ENCODE peak calls at places on chromosomes 12 and 14, in seven cellular contexts. C is GM23248, L is GM23338, H is PC-3, A is neural progenitor cell, M is MM.1S, X is HCT116. O is an unnamed sample.

GRCh38 chr14:89093083-89093482 is 268.6 kb downstream of the TTC8 start:
- DNase-seq in C (peak), L (no peak), H (peak), A (no peak), M (no peak), X (no peak), O (no peak)

GRCh38 chr12:80038062-80038560 is 61.2 kb upstream of the OTOGL start:
- DNase-seq in C (peak), L (no peak), H (no peak), A (no peak), M (no peak), X (no peak), O (no peak)

GRCh38 chr12:125208942-125209341 is 143.7 kb downstream of the AACS start:
- DNase-seq in C (no peak), L (peak), H (no peak), A (peak), M (no peak), X (no peak), O (no peak)

GRCh38 chr12:101743242-101743641 is 4.0 kb upstream of the SYCP3 start:
- DNase-seq in C (no peak), L (no peak), H (no peak), A (no peak), M (no peak), X (no peak), O (no peak)

GRCh38 chr14:42224053-42224888 is 617.6 kb downstream of the LRFN5 start:
- DNase-seq in C (peak), L (peak), H (peak), A (peak), M (no peak), X (peak), O (peak)

GRCh38 chr12:86774841-86775386 is 518.7 kb upstream of the MGAT4C start:
- DNase-seq in C (peak), L (no peak), H (peak), A (no peak), M (no peak), X (no peak), O (no peak)

GRCh38 chr12:39442895-39443703 is at the start of gene KIF21A:
- DNase-seq in C (peak), L (peak), H (peak), A (peak), M (peak), X (peak), O (peak)

GRCh38 chr14:97336179-97336578 is 539.0 kb downstream of the VRK1 start:
- DNase-seq in C (no peak), L (no peak), H (no peak), A (no peak), M (no peak), X (no peak), O (no peak)

GRCh38 chr12:113425960-113426453 is 3.8 kb downstream of the SDSL start:
- DNase-seq in C (no peak), L (peak), H (no peak), A (peak), M (no peak), X (no peak), O (no peak)

GRCh38 chr14:73829526-73830431 is 21.9 kb upstream of the PTGR2 start:
- DNase-seq in C (peak), L (no peak), H (peak), A (no peak), M (no peak), X (no peak), O (peak)

GRCh38 chr14:57060276-57060956 is 208.3 kb downstream of the EXOC5 start:
- DNase-seq in C (peak), L (no peak), H (peak), A (peak), M (peak), X (no peak), O (peak)

GRCh38 chr12:122874081-122874480 is 21.8 kb downstream of the VPS37B start:
- DNase-seq in C (no peak), L (peak), H (no peak), A (peak), M (no peak), X (no peak), O (no peak)

GRCh38 chr12:61566183-61566582 is 694.0 kb upstream of the USP15 start:
- DNase-seq in C (no peak), L (peak), H (no peak), A (no peak), M (no peak), X (no peak), O (no peak)

GRCh38 chr12:61563640-61564039 is 696.6 kb upstream of the USP15 start:
- DNase-seq in C (no peak), L (no peak), H (no peak), A (no peak), M (no peak), X (no peak), O (no peak)
- TF ChIP-seq EZH2 in C (no peak), L (no peak), H (no peak), A (no peak), M (no peak), X (no peak), O (no peak)

GRCh38 chr12:117664169-117664568 is 302.7 kb upstream of the NOS1 start:
- DNase-seq in C (no peak), L (no peak), H (no peak), A (no peak), M (no peak), X (no peak), O (no peak)

GRCh38 chr12:117662220-117662619 is 300.8 kb upstream of the NOS1 start:
- DNase-seq in C (no peak), L (no peak), H (no peak), A (no peak), M (no peak), X (no peak), O (no peak)

GRCh38 chr12:117658226-117658625 is 296.8 kb upstream of the NOS1 start:
- DNase-seq in C (no peak), L (no peak), H (no peak), A (no peak), M (no peak), X (no peak), O (no peak)

GRCh38 chr12:117660896-117661295 is 299.5 kb upstream of the NOS1 start:
- DNase-seq in C (no peak), L (no peak), H (no peak), A (no peak), M (no peak), X (no peak), O (no peak)

DNA sequence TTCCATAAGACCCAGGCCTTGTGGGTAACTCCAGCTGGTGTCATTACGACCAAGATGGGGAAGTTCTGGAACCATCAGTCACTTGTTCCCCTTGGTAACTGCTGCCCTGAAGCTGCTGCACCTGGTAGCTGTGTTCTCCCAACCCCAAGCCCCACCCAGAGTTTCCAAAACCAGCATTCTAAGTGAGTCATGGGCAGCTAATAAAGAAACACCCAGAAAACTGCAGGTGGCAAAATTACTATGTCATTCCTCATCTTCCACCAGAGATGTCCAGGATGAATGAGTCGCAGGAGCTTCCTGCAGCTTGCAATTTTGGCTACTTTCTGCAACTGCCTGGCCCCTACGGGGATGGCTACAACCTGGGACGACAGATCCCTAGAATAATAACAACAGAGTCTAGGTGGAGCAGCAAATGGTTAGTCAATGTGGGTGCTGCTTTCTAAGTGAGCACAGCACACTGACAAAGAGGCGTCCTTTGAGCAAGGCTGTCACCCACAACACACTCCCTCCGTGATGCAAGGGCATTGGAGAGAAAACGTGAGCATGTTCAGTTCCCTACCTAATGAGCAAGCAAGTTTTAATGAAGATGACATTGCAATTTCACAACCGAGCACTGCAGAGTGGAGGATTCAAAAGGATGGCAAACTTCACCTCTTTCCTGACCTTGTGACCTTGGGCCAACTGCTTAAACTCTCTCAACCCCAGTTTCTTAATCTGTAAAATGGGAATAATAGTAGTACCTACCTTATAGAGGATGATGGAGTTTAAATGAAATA is 301.4 kb upstream of the NOS1 start:
- DNase-seq in C (peak), L (no peak), H (peak), A (no peak), M (no peak), X (peak), O (no peak)
- TF ChIP-seq EZH2phosphoT487 in C (no peak), L (no peak), H (no peak), A (no peak), M (no peak), X (no peak), O (no peak)

DNA sequence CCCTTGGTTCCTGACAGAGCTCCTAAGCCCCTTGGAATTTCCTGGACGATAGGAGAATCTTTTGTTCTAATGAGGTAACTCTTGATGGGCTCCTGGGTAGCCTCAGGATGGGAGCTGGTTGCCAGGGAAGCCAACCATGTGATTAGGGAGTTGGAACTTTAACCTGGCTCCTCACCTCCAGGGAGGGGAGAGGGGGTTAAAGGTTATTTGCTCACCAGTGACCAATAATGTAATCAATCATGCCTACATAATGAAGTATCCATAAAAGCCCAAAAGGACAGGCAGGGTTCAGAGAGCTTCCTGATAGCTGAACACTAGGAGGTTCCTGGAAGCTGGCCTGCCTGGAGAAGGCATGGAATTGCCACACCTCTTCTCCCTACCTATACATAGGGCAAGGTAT is 6.2 kb upstream of the CNOT2 start:
- DNase-seq in C (no peak), L (peak), H (no peak), A (peak), M (no peak), X (no peak), O (no peak)
- TF ChIP-seq EZH2 in C (no peak), L (no peak), H (no peak), A (no peak), M (no peak), X (no peak), O (no peak)

GRCh38 chr12:117026921-117027250 is 72.3 kb downstream of the TESC start:
- DNase-seq in C (no peak), L (no peak), H (no peak), A (no peak), M (no peak), X (no peak), O (no peak)
- TF ChIP-seq EZH2phosphoT487 in C (no peak), L (no peak), H (no peak), A (no peak), M (no peak), X (no peak), O (no peak)

GRCh38 chr14:30553311-30553989 is 5.5 kb upstream of the G2E3 start:
- DNase-seq in C (peak), L (no peak), H (peak), A (no peak), M (no peak), X (peak), O (no peak)

GRCh38 chr14:30547388-30548048 is 11.4 kb upstream of the G2E3 start:
- DNase-seq in C (no peak), L (no peak), H (no peak), A (no peak), M (no peak), X (no peak), O (no peak)

GRCh38 chr14:30550335-30550734 is 8.6 kb upstream of the G2E3 start:
- DNase-seq in C (peak), L (no peak), H (peak), A (no peak), M (no peak), X (no peak), O (no peak)

DNA sequence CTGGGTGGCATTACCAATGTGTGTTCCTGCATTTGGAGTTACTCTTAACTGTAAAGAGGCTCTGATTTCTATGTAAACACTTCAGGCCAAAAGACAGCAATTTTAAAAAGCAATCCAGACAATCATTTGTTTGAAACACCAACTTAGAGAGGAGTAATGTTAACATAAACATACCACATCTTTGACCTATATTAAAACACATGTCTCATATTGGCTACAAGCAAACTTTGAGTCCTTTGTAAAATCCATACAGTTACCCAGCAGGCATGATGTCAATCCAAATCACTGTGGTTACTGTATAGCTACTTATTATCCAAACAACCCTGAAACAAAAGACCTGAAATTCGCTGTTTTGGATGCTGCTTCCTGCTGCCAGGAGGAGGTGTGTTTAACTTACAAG is 7.5 kb upstream of the G2E3 start:
- DNase-seq in C (no peak), L (no peak), H (peak), A (no peak), M (no peak), X (no peak), O (no peak)
- TF ChIP-seq EZH2 in C (no peak), L (no peak), H (no peak), A (no peak), M (no peak), X (no peak), O (no peak)

DNA sequence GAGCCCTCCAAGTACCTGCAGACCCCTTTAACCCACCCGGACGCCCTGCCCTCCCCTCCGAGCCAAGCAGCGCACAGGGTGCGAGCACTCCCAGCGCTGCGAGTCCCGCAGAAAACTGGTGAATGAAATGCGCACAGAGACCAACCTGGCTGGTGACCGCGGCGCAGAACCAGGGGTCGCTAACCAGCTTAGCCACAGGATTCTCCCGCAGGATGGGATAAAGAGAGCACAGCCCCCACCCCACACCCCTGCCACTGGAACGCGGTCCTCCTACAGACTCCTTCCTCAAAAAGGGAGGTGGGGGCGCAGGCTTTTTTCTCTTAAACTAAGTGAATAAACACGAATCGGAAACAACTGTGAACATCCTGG is 1.0 kb downstream of the ATP2B1 start:
- DNase-seq in C (peak), L (peak), H (no peak), A (peak), M (peak), X (no peak), O (peak)
- TF ChIP-seq EZH2phosphoT487 in C (no peak), L (no peak), H (no peak), A (no peak), M (no peak), X (no peak), O (no peak)

GRCh38 chr12:130163461-130164215 is 1.4 kb downstream of the FZD10 start:
- DNase-seq in C (no peak), L (no peak), H (no peak), A (peak), M (no peak), X (no peak), O (no peak)
- TF ChIP-seq EZH2 in C (no peak), L (no peak), H (no peak), A (peak), M (no peak), X (no peak), O (peak)